ENCODE peak calls at places on chromosomes 3 and 15, in ten cellular contexts. One of them, this sample, is unnamed.

GRCh38 chr3:3160826-3161225 is 18.7 kb downstream of the CRBN start:
- DNase-seq in CD4-positive, alpha-beta memory T cell: no peak
- DNase-seq in endothelial cell: no peak
- DNase-seq in stimulated activated CD8-positive, alpha-beta memory T cell treated with anti-CD3 and anti-CD28 coated beads, Interleukin-4, amount 100 ng/mL, for 1 hour: no peak
- DNase-seq in LHCN-M2: no peak
- DNase-seq in ecto neural progenitor cell: no peak
- DNase-seq in left ventricle myocardium inferior: no peak
- DNase-seq in GDM1: no peak
- DNase-seq in HS-5: no peak
- DNase-seq in PC-9: no peak
- DNase-seq in this sample: no peak

GRCh38 chr15:37771462-37771861 is 163.0 kb upstream of the TMCO5A start:
- DNase-seq in PC-9: no peak
- DNase-seq in GDM1: no peak
- DNase-seq in HS-5: peak
- DNase-seq in LHCN-M2: peak
- DNase-seq in endothelial cell: no peak
- DNase-seq in ecto neural progenitor cell: no peak
- DNase-seq in stimulated activated CD8-positive, alpha-beta memory T cell treated with anti-CD3 and anti-CD28 coated beads, Interleukin-4, amount 100 ng/mL, for 1 hour: no peak
- DNase-seq in CD4-positive, alpha-beta memory T cell: no peak
- DNase-seq in left ventricle myocardium inferior: no peak
- DNase-seq in this sample: peak

GRCh38 chr3:99625643-99626414 is 12.6 kb upstream of the COL8A1 start:
- DNase-seq in stimulated activated CD8-positive, alpha-beta memory T cell treated with anti-CD3 and anti-CD28 coated beads, Interleukin-4, amount 100 ng/mL, for 1 hour: no peak
- DNase-seq in HS-5: no peak
- DNase-seq in left ventricle myocardium inferior: no peak
- DNase-seq in endothelial cell: no peak
- DNase-seq in CD4-positive, alpha-beta memory T cell: no peak
- DNase-seq in ecto neural progenitor cell: no peak
- DNase-seq in GDM1: no peak
- DNase-seq in LHCN-M2: peak
- DNase-seq in PC-9: no peak
- DNase-seq in this sample: peak

GRCh38 chr3:195544634-195545033 is 1.5 kb upstream of the PPP1R2 start:
- DNase-seq in stimulated activated CD8-positive, alpha-beta memory T cell treated with anti-CD3 and anti-CD28 coated beads, Interleukin-4, amount 100 ng/mL, for 1 hour: no peak
- DNase-seq in left ventricle myocardium inferior: peak
- DNase-seq in LHCN-M2: no peak
- DNase-seq in PC-9: no peak
- DNase-seq in GDM1: no peak
- DNase-seq in ecto neural progenitor cell: no peak
- DNase-seq in HS-5: no peak
- DNase-seq in CD4-positive, alpha-beta memory T cell: no peak
- DNase-seq in endothelial cell: no peak
- DNase-seq in this sample: no peak

GRCh38 chr3:183428140-183429023 is at the start of gene MCF2L2:
- DNase-seq in stimulated activated CD8-positive, alpha-beta memory T cell treated with anti-CD3 and anti-CD28 coated beads, Interleukin-4, amount 100 ng/mL, for 1 hour: peak
- DNase-seq in CD4-positive, alpha-beta memory T cell: peak
- DNase-seq in ecto neural progenitor cell: peak
- DNase-seq in HS-5: no peak
- DNase-seq in GDM1: no peak
- DNase-seq in LHCN-M2: peak
- DNase-seq in PC-9: peak
- DNase-seq in left ventricle myocardium inferior: peak
- DNase-seq in endothelial cell: peak
- DNase-seq in this sample: peak

GRCh38 chr3:110521019-110521418 is 550.6 kb upstream of the NECTIN3 start:
- DNase-seq in GDM1: no peak
- DNase-seq in CD4-positive, alpha-beta memory T cell: no peak
- DNase-seq in stimulated activated CD8-positive, alpha-beta memory T cell treated with anti-CD3 and anti-CD28 coated beads, Interleukin-4, amount 100 ng/mL, for 1 hour: no peak
- DNase-seq in HS-5: peak
- DNase-seq in endothelial cell: no peak
- DNase-seq in LHCN-M2: peak
- DNase-seq in PC-9: peak
- DNase-seq in left ventricle myocardium inferior: no peak
- DNase-seq in ecto neural progenitor cell: no peak
- DNase-seq in this sample: peak

GRCh38 chr3:144763878-144764454 is 792.3 kb downstream of the DIPK2A start:
- DNase-seq in ecto neural progenitor cell: no peak
- DNase-seq in GDM1: no peak
- DNase-seq in left ventricle myocardium inferior: no peak
- DNase-seq in endothelial cell: no peak
- DNase-seq in PC-9: no peak
- DNase-seq in HS-5: no peak
- DNase-seq in LHCN-M2: no peak
- DNase-seq in CD4-positive, alpha-beta memory T cell: no peak
- DNase-seq in stimulated activated CD8-positive, alpha-beta memory T cell treated with anti-CD3 and anti-CD28 coated beads, Interleukin-4, amount 100 ng/mL, for 1 hour: no peak
- DNase-seq in this sample: no peak

GRCh38 chr3:129612350-129613204 is 6.1 kb upstream of the PLXND1 start:
- DNase-seq in CD4-positive, alpha-beta memory T cell: no peak
- DNase-seq in endothelial cell: no peak
- DNase-seq in left ventricle myocardium inferior: peak
- DNase-seq in HS-5: no peak
- DNase-seq in ecto neural progenitor cell: no peak
- DNase-seq in LHCN-M2: no peak
- DNase-seq in stimulated activated CD8-positive, alpha-beta memory T cell treated with anti-CD3 and anti-CD28 coated beads, Interleukin-4, amount 100 ng/mL, for 1 hour: no peak
- DNase-seq in PC-9: no peak
- DNase-seq in GDM1: no peak
- DNase-seq in this sample: no peak

GRCh38 chr15:57578288-57578900 is 13.3 kb upstream of the MYZAP start:
- DNase-seq in endothelial cell: peak
- DNase-seq in stimulated activated CD8-positive, alpha-beta memory T cell treated with anti-CD3 and anti-CD28 coated beads, Interleukin-4, amount 100 ng/mL, for 1 hour: no peak
- DNase-seq in CD4-positive, alpha-beta memory T cell: no peak
- DNase-seq in left ventricle myocardium inferior: no peak
- DNase-seq in ecto neural progenitor cell: no peak
- DNase-seq in HS-5: no peak
- DNase-seq in LHCN-M2: no peak
- DNase-seq in GDM1: no peak
- DNase-seq in PC-9: no peak
- DNase-seq in this sample: no peak

GRCh38 chr3:37546876-37547275 is 314.8 kb upstream of the CTDSPL start:
- DNase-seq in HS-5: no peak
- DNase-seq in LHCN-M2: peak
- DNase-seq in ecto neural progenitor cell: no peak
- DNase-seq in PC-9: no peak
- DNase-seq in stimulated activated CD8-positive, alpha-beta memory T cell treated with anti-CD3 and anti-CD28 coated beads, Interleukin-4, amount 100 ng/mL, for 1 hour: no peak
- DNase-seq in endothelial cell: no peak
- DNase-seq in GDM1: peak
- DNase-seq in left ventricle myocardium inferior: no peak
- DNase-seq in CD4-positive, alpha-beta memory T cell: no peak
- DNase-seq in this sample: peak

GRCh38 chr3:32297366-32297765 is 58.9 kb downstream of the CMTM8 start:
- DNase-seq in CD4-positive, alpha-beta memory T cell: peak
- DNase-seq in endothelial cell: no peak
- DNase-seq in LHCN-M2: no peak
- DNase-seq in left ventricle myocardium inferior: no peak
- DNase-seq in GDM1: no peak
- DNase-seq in HS-5: no peak
- DNase-seq in PC-9: no peak
- DNase-seq in ecto neural progenitor cell: no peak
- DNase-seq in stimulated activated CD8-positive, alpha-beta memory T cell treated with anti-CD3 and anti-CD28 coated beads, Interleukin-4, amount 100 ng/mL, for 1 hour: no peak
- DNase-seq in this sample: no peak

GRCh38 chr15:45100884-45101622 is 12.9 kb downstream of the DUOX2 start:
- DNase-seq in HS-5: no peak
- DNase-seq in CD4-positive, alpha-beta memory T cell: no peak
- DNase-seq in stimulated activated CD8-positive, alpha-beta memory T cell treated with anti-CD3 and anti-CD28 coated beads, Interleukin-4, amount 100 ng/mL, for 1 hour: no peak
- DNase-seq in GDM1: no peak
- DNase-seq in PC-9: no peak
- DNase-seq in endothelial cell: no peak
- DNase-seq in left ventricle myocardium inferior: no peak
- DNase-seq in ecto neural progenitor cell: no peak
- DNase-seq in LHCN-M2: no peak
- DNase-seq in this sample: no peak

GRCh38 chr15:52112203-52112750 is 298 bp downstream of the BCL2L10 start:
- DNase-seq in LHCN-M2: no peak
- DNase-seq in PC-9: peak
- DNase-seq in CD4-positive, alpha-beta memory T cell: peak
- DNase-seq in GDM1: no peak
- DNase-seq in stimulated activated CD8-positive, alpha-beta memory T cell treated with anti-CD3 and anti-CD28 coated beads, Interleukin-4, amount 100 ng/mL, for 1 hour: peak
- DNase-seq in left ventricle myocardium inferior: no peak
- DNase-seq in ecto neural progenitor cell: no peak
- DNase-seq in HS-5: no peak
- DNase-seq in endothelial cell: peak
- DNase-seq in this sample: no peak

GRCh38 chr3:170714562-170715535 is 129.0 kb upstream of the SLC7A14 start:
- DNase-seq in CD4-positive, alpha-beta memory T cell: no peak
- DNase-seq in PC-9: no peak
- DNase-seq in GDM1: no peak
- DNase-seq in endothelial cell: no peak
- DNase-seq in ecto neural progenitor cell: no peak
- DNase-seq in stimulated activated CD8-positive, alpha-beta memory T cell treated with anti-CD3 and anti-CD28 coated beads, Interleukin-4, amount 100 ng/mL, for 1 hour: no peak
- DNase-seq in left ventricle myocardium inferior: no peak
- DNase-seq in LHCN-M2: peak
- DNase-seq in HS-5: no peak
- DNase-seq in this sample: peak

GRCh38 chr3:49098910-49099630 is 5.2 kb upstream of the QRICH1 start:
- DNase-seq in GDM1: no peak
- DNase-seq in PC-9: no peak
- DNase-seq in LHCN-M2: no peak
- DNase-seq in left ventricle myocardium inferior: no peak
- DNase-seq in ecto neural progenitor cell: no peak
- DNase-seq in CD4-positive, alpha-beta memory T cell: no peak
- DNase-seq in stimulated activated CD8-positive, alpha-beta memory T cell treated with anti-CD3 and anti-CD28 coated beads, Interleukin-4, amount 100 ng/mL, for 1 hour: no peak
- DNase-seq in endothelial cell: no peak
- DNase-seq in HS-5: no peak
- DNase-seq in this sample: no peak

GRCh38 chr3:195038161-195038560 is 232.8 kb downstream of the XXYLT1 start:
- DNase-seq in left ventricle myocardium inferior: no peak
- DNase-seq in endothelial cell: no peak
- DNase-seq in CD4-positive, alpha-beta memory T cell: no peak
- DNase-seq in ecto neural progenitor cell: no peak
- DNase-seq in GDM1: no peak
- DNase-seq in HS-5: no peak
- DNase-seq in PC-9: no peak
- DNase-seq in LHCN-M2: no peak
- DNase-seq in stimulated activated CD8-positive, alpha-beta memory T cell treated with anti-CD3 and anti-CD28 coated beads, Interleukin-4, amount 100 ng/mL, for 1 hour: no peak
- DNase-seq in this sample: no peak

GRCh38 chr3:194205675-194206133 is 69.8 kb downstream of the HES1 start:
- DNase-seq in HS-5: no peak
- DNase-seq in CD4-positive, alpha-beta memory T cell: no peak
- DNase-seq in LHCN-M2: no peak
- DNase-seq in PC-9: peak
- DNase-seq in left ventricle myocardium inferior: no peak
- DNase-seq in GDM1: peak
- DNase-seq in ecto neural progenitor cell: peak
- DNase-seq in endothelial cell: peak
- DNase-seq in stimulated activated CD8-positive, alpha-beta memory T cell treated with anti-CD3 and anti-CD28 coated beads, Interleukin-4, amount 100 ng/mL, for 1 hour: no peak
- DNase-seq in this sample: peak

This sample was measured in choroid plexus epithelial cell.